ENCODE peak calls at places on chromosomes 5 and 9, in seven cellular contexts. One of them, this sample, is unnamed.

GRCh38 chr5:126972062-126972895 is 58.1 kb downstream of the MARCHF3 start:
- DNase-seq in stimulated activated naive CD8-positive, alpha-beta T cell treated with anti-CD3 and anti-CD28 coated beads, Interleukin-15, Interleukin-2, amounts not matched to agents 100 U/mL and 50 U/mL, for 24 hours: peak
- DNase-seq in heart left ventricle: no peak
- DNase-seq in activated T-cell treated with anti-CD3 and anti-CD28 coated beads for 24 hours: no peak
- DNase-seq in posterior vena cava: no peak
- DNase-seq in NCI-H1092 treated with DMSO at 0.1 percent for 48 hours: no peak
- DNase-seq in activated CD8-positive, alpha-beta T cell treated with anti-CD3 and anti-CD28 coated beads for 36 hours: peak
- DNase-seq in this sample: no peak

GRCh38 chr5:40798856-40799210 is 659 bp upstream of the PRKAA1 start:
- DNase-seq in stimulated activated naive CD8-positive, alpha-beta T cell treated with anti-CD3 and anti-CD28 coated beads, Interleukin-15, Interleukin-2, amounts not matched to agents 100 U/mL and 50 U/mL, for 24 hours: no peak
- DNase-seq in heart left ventricle: no peak
- DNase-seq in activated T-cell treated with anti-CD3 and anti-CD28 coated beads for 24 hours: no peak
- DNase-seq in posterior vena cava: no peak
- DNase-seq in NCI-H1092 treated with DMSO at 0.1 percent for 48 hours: no peak
- DNase-seq in activated CD8-positive, alpha-beta T cell treated with anti-CD3 and anti-CD28 coated beads for 36 hours: no peak
- DNase-seq in this sample: no peak

GRCh38 chr9:131838581-131839280 is 98.9 kb upstream of the RAPGEF1 start:
- DNase-seq in stimulated activated naive CD8-positive, alpha-beta T cell treated with anti-CD3 and anti-CD28 coated beads, Interleukin-15, Interleukin-2, amounts not matched to agents 100 U/mL and 50 U/mL, for 24 hours: no peak
- DNase-seq in heart left ventricle: no peak
- DNase-seq in activated T-cell treated with anti-CD3 and anti-CD28 coated beads for 24 hours: no peak
- DNase-seq in posterior vena cava: peak
- DNase-seq in NCI-H1092 treated with DMSO at 0.1 percent for 48 hours: no peak
- DNase-seq in activated CD8-positive, alpha-beta T cell treated with anti-CD3 and anti-CD28 coated beads for 36 hours: no peak
- DNase-seq in this sample: no peak

GRCh38 chr9:27125030-27125429 is 16.0 kb downstream of the TEK start:
- DNase-seq in stimulated activated naive CD8-positive, alpha-beta T cell treated with anti-CD3 and anti-CD28 coated beads, Interleukin-15, Interleukin-2, amounts not matched to agents 100 U/mL and 50 U/mL, for 24 hours: no peak
- DNase-seq in heart left ventricle: peak
- DNase-seq in activated T-cell treated with anti-CD3 and anti-CD28 coated beads for 24 hours: no peak
- DNase-seq in posterior vena cava: no peak
- DNase-seq in NCI-H1092 treated with DMSO at 0.1 percent for 48 hours: peak
- DNase-seq in activated CD8-positive, alpha-beta T cell treated with anti-CD3 and anti-CD28 coated beads for 36 hours: no peak
- DNase-seq in this sample: peak

GRCh38 chr9:126144215-126144614 is 182.4 kb upstream of the MVB12B start:
- DNase-seq in stimulated activated naive CD8-positive, alpha-beta T cell treated with anti-CD3 and anti-CD28 coated beads, Interleukin-15, Interleukin-2, amounts not matched to agents 100 U/mL and 50 U/mL, for 24 hours: no peak
- DNase-seq in heart left ventricle: no peak
- DNase-seq in activated T-cell treated with anti-CD3 and anti-CD28 coated beads for 24 hours: no peak
- DNase-seq in posterior vena cava: no peak
- DNase-seq in NCI-H1092 treated with DMSO at 0.1 percent for 48 hours: no peak
- DNase-seq in activated CD8-positive, alpha-beta T cell treated with anti-CD3 and anti-CD28 coated beads for 36 hours: no peak
- DNase-seq in this sample: no peak

GRCh38 chr9:14585730-14586473 is 107.3 kb downstream of the ZDHHC21 start:
- DNase-seq in stimulated activated naive CD8-positive, alpha-beta T cell treated with anti-CD3 and anti-CD28 coated beads, Interleukin-15, Interleukin-2, amounts not matched to agents 100 U/mL and 50 U/mL, for 24 hours: peak
- DNase-seq in heart left ventricle: no peak
- DNase-seq in activated T-cell treated with anti-CD3 and anti-CD28 coated beads for 24 hours: peak
- DNase-seq in posterior vena cava: no peak
- DNase-seq in NCI-H1092 treated with DMSO at 0.1 percent for 48 hours: no peak
- DNase-seq in activated CD8-positive, alpha-beta T cell treated with anti-CD3 and anti-CD28 coated beads for 36 hours: peak
- DNase-seq in this sample: no peak

GRCh38 chr5:149073217-149073616 is 10.4 kb upstream of the SH3TC2 start:
- DNase-seq in stimulated activated naive CD8-positive, alpha-beta T cell treated with anti-CD3 and anti-CD28 coated beads, Interleukin-15, Interleukin-2, amounts not matched to agents 100 U/mL and 50 U/mL, for 24 hours: no peak
- DNase-seq in heart left ventricle: no peak
- DNase-seq in activated T-cell treated with anti-CD3 and anti-CD28 coated beads for 24 hours: no peak
- DNase-seq in posterior vena cava: no peak
- DNase-seq in NCI-H1092 treated with DMSO at 0.1 percent for 48 hours: no peak
- DNase-seq in activated CD8-positive, alpha-beta T cell treated with anti-CD3 and anti-CD28 coated beads for 36 hours: no peak
- DNase-seq in this sample: no peak

GRCh38 chr9:101427957-101428655 is 7.5 kb downstream of the ALDOB start:
- DNase-seq in stimulated activated naive CD8-positive, alpha-beta T cell treated with anti-CD3 and anti-CD28 coated beads, Interleukin-15, Interleukin-2, amounts not matched to agents 100 U/mL and 50 U/mL, for 24 hours: no peak
- DNase-seq in heart left ventricle: no peak
- DNase-seq in activated T-cell treated with anti-CD3 and anti-CD28 coated beads for 24 hours: no peak
- DNase-seq in posterior vena cava: no peak
- DNase-seq in NCI-H1092 treated with DMSO at 0.1 percent for 48 hours: no peak
- DNase-seq in activated CD8-positive, alpha-beta T cell treated with anti-CD3 and anti-CD28 coated beads for 36 hours: no peak
- DNase-seq in this sample: no peak

GRCh38 chr5:53023969-53024368 is 34.8 kb downstream of the ITGA2 start:
- DNase-seq in stimulated activated naive CD8-positive, alpha-beta T cell treated with anti-CD3 and anti-CD28 coated beads, Interleukin-15, Interleukin-2, amounts not matched to agents 100 U/mL and 50 U/mL, for 24 hours: no peak
- DNase-seq in heart left ventricle: no peak
- DNase-seq in activated T-cell treated with anti-CD3 and anti-CD28 coated beads for 24 hours: no peak
- DNase-seq in posterior vena cava: no peak
- DNase-seq in NCI-H1092 treated with DMSO at 0.1 percent for 48 hours: no peak
- DNase-seq in activated CD8-positive, alpha-beta T cell treated with anti-CD3 and anti-CD28 coated beads for 36 hours: peak
- DNase-seq in this sample: peak

GRCh38 chr9:132798817-132799790 is 79.0 kb downstream of the AK8 start:
- DNase-seq in stimulated activated naive CD8-positive, alpha-beta T cell treated with anti-CD3 and anti-CD28 coated beads, Interleukin-15, Interleukin-2, amounts not matched to agents 100 U/mL and 50 U/mL, for 24 hours: peak
- DNase-seq in heart left ventricle: no peak
- DNase-seq in activated T-cell treated with anti-CD3 and anti-CD28 coated beads for 24 hours: no peak
- DNase-seq in posterior vena cava: no peak
- DNase-seq in NCI-H1092 treated with DMSO at 0.1 percent for 48 hours: peak
- DNase-seq in activated CD8-positive, alpha-beta T cell treated with anti-CD3 and anti-CD28 coated beads for 36 hours: no peak
- DNase-seq in this sample: no peak

GRCh38 chr5:109253262-109253661 is 156.5 kb downstream of the PJA2 start:
- DNase-seq in stimulated activated naive CD8-positive, alpha-beta T cell treated with anti-CD3 and anti-CD28 coated beads, Interleukin-15, Interleukin-2, amounts not matched to agents 100 U/mL and 50 U/mL, for 24 hours: no peak
- DNase-seq in heart left ventricle: no peak
- DNase-seq in activated T-cell treated with anti-CD3 and anti-CD28 coated beads for 24 hours: no peak
- DNase-seq in posterior vena cava: no peak
- DNase-seq in NCI-H1092 treated with DMSO at 0.1 percent for 48 hours: no peak
- DNase-seq in activated CD8-positive, alpha-beta T cell treated with anti-CD3 and anti-CD28 coated beads for 36 hours: no peak
- DNase-seq in this sample: no peak

GRCh38 chr5:155872801-155873200 is 454.2 kb upstream of the SGCD start:
- DNase-seq in stimulated activated naive CD8-positive, alpha-beta T cell treated with anti-CD3 and anti-CD28 coated beads, Interleukin-15, Interleukin-2, amounts not matched to agents 100 U/mL and 50 U/mL, for 24 hours: no peak
- DNase-seq in heart left ventricle: no peak
- DNase-seq in activated T-cell treated with anti-CD3 and anti-CD28 coated beads for 24 hours: no peak
- DNase-seq in posterior vena cava: no peak
- DNase-seq in NCI-H1092 treated with DMSO at 0.1 percent for 48 hours: peak
- DNase-seq in activated CD8-positive, alpha-beta T cell treated with anti-CD3 and anti-CD28 coated beads for 36 hours: no peak
- DNase-seq in this sample: peak

GRCh38 chr9:133348763-133349573 is 950 bp downstream of the RPL7A start:
- DNase-seq in stimulated activated naive CD8-positive, alpha-beta T cell treated with anti-CD3 and anti-CD28 coated beads, Interleukin-15, Interleukin-2, amounts not matched to agents 100 U/mL and 50 U/mL, for 24 hours: no peak
- DNase-seq in heart left ventricle: no peak
- DNase-seq in activated T-cell treated with anti-CD3 and anti-CD28 coated beads for 24 hours: no peak
- DNase-seq in posterior vena cava: no peak
- DNase-seq in NCI-H1092 treated with DMSO at 0.1 percent for 48 hours: no peak
- DNase-seq in activated CD8-positive, alpha-beta T cell treated with anti-CD3 and anti-CD28 coated beads for 36 hours: no peak
- DNase-seq in this sample: no peak

GRCh38 chr5:93192107-93192506 is 388.9 kb downstream of the NR2F1-AS1 start:
- DNase-seq in stimulated activated naive CD8-positive, alpha-beta T cell treated with anti-CD3 and anti-CD28 coated beads, Interleukin-15, Interleukin-2, amounts not matched to agents 100 U/mL and 50 U/mL, for 24 hours: no peak
- DNase-seq in heart left ventricle: no peak
- DNase-seq in activated T-cell treated with anti-CD3 and anti-CD28 coated beads for 24 hours: no peak
- DNase-seq in posterior vena cava: no peak
- DNase-seq in NCI-H1092 treated with DMSO at 0.1 percent for 48 hours: no peak
- DNase-seq in activated CD8-positive, alpha-beta T cell treated with anti-CD3 and anti-CD28 coated beads for 36 hours: no peak
- DNase-seq in this sample: peak

GRCh38 chr5:152861231-152861630 is 456.2 kb upstream of the NMUR2 start:
- DNase-seq in stimulated activated naive CD8-positive, alpha-beta T cell treated with anti-CD3 and anti-CD28 coated beads, Interleukin-15, Interleukin-2, amounts not matched to agents 100 U/mL and 50 U/mL, for 24 hours: no peak
- DNase-seq in heart left ventricle: no peak
- DNase-seq in activated T-cell treated with anti-CD3 and anti-CD28 coated beads for 24 hours: no peak
- DNase-seq in posterior vena cava: no peak
- DNase-seq in NCI-H1092 treated with DMSO at 0.1 percent for 48 hours: no peak
- DNase-seq in activated CD8-positive, alpha-beta T cell treated with anti-CD3 and anti-CD28 coated beads for 36 hours: no peak
- DNase-seq in this sample: no peak

GRCh38 chr5:40165789-40166728 is 513.7 kb upstream of the PTGER4 start:
- DNase-seq in stimulated activated naive CD8-positive, alpha-beta T cell treated with anti-CD3 and anti-CD28 coated beads, Interleukin-15, Interleukin-2, amounts not matched to agents 100 U/mL and 50 U/mL, for 24 hours: no peak
- DNase-seq in heart left ventricle: no peak
- DNase-seq in activated T-cell treated with anti-CD3 and anti-CD28 coated beads for 24 hours: no peak
- DNase-seq in posterior vena cava: no peak
- DNase-seq in NCI-H1092 treated with DMSO at 0.1 percent for 48 hours: no peak
- DNase-seq in activated CD8-positive, alpha-beta T cell treated with anti-CD3 and anti-CD28 coated beads for 36 hours: peak
- DNase-seq in this sample: no peak

GRCh38 chr5:111892949-111893348 is 136.0 kb upstream of the NREP start:
- DNase-seq in stimulated activated naive CD8-positive, alpha-beta T cell treated with anti-CD3 and anti-CD28 coated beads, Interleukin-15, Interleukin-2, amounts not matched to agents 100 U/mL and 50 U/mL, for 24 hours: no peak
- DNase-seq in heart left ventricle: no peak
- DNase-seq in activated T-cell treated with anti-CD3 and anti-CD28 coated beads for 24 hours: no peak
- DNase-seq in posterior vena cava: no peak
- DNase-seq in NCI-H1092 treated with DMSO at 0.1 percent for 48 hours: no peak
- DNase-seq in activated CD8-positive, alpha-beta T cell treated with anti-CD3 and anti-CD28 coated beads for 36 hours: no peak
- DNase-seq in this sample: peak

GRCh38 chr9:125908138-125908537 is 161.0 kb downstream of the PBX3 start:
- DNase-seq in stimulated activated naive CD8-positive, alpha-beta T cell treated with anti-CD3 and anti-CD28 coated beads, Interleukin-15, Interleukin-2, amounts not matched to agents 100 U/mL and 50 U/mL, for 24 hours: no peak
- DNase-seq in heart left ventricle: no peak
- DNase-seq in activated T-cell treated with anti-CD3 and anti-CD28 coated beads for 24 hours: no peak
- DNase-seq in posterior vena cava: no peak
- DNase-seq in NCI-H1092 treated with DMSO at 0.1 percent for 48 hours: no peak
- DNase-seq in activated CD8-positive, alpha-beta T cell treated with anti-CD3 and anti-CD28 coated beads for 36 hours: no peak
- DNase-seq in this sample: no peak

GRCh38 chr5:133738271-133738670 is 125.9 kb upstream of the FSTL4 start:
- DNase-seq in stimulated activated naive CD8-positive, alpha-beta T cell treated with anti-CD3 and anti-CD28 coated beads, Interleukin-15, Interleukin-2, amounts not matched to agents 100 U/mL and 50 U/mL, for 24 hours: no peak
- DNase-seq in heart left ventricle: peak
- DNase-seq in activated T-cell treated with anti-CD3 and anti-CD28 coated beads for 24 hours: no peak
- DNase-seq in posterior vena cava: no peak
- DNase-seq in NCI-H1092 treated with DMSO at 0.1 percent for 48 hours: no peak
- DNase-seq in activated CD8-positive, alpha-beta T cell treated with anti-CD3 and anti-CD28 coated beads for 36 hours: no peak
- DNase-seq in this sample: no peak

GRCh38 chr9:3240651-3241268 is 285.0 kb downstream of the RFX3 start:
- DNase-seq in stimulated activated naive CD8-positive, alpha-beta T cell treated with anti-CD3 and anti-CD28 coated beads, Interleukin-15, Interleukin-2, amounts not matched to agents 100 U/mL and 50 U/mL, for 24 hours: peak
- DNase-seq in heart left ventricle: peak
- DNase-seq in activated T-cell treated with anti-CD3 and anti-CD28 coated beads for 24 hours: peak
- DNase-seq in posterior vena cava: peak
- DNase-seq in NCI-H1092 treated with DMSO at 0.1 percent for 48 hours: peak
- DNase-seq in activated CD8-positive, alpha-beta T cell treated with anti-CD3 and anti-CD28 coated beads for 36 hours: peak
- DNase-seq in this sample: peak

GRCh38 chr5:83368835-83369234 is 102.7 kb upstream of the VCAN start:
- DNase-seq in stimulated activated naive CD8-positive, alpha-beta T cell treated with anti-CD3 and anti-CD28 coated beads, Interleukin-15, Interleukin-2, amounts not matched to agents 100 U/mL and 50 U/mL, for 24 hours: no peak
- DNase-seq in heart left ventricle: no peak
- DNase-seq in activated T-cell treated with anti-CD3 and anti-CD28 coated beads for 24 hours: no peak
- DNase-seq in posterior vena cava: no peak
- DNase-seq in NCI-H1092 treated with DMSO at 0.1 percent for 48 hours: no peak
- DNase-seq in activated CD8-positive, alpha-beta T cell treated with anti-CD3 and anti-CD28 coated beads for 36 hours: no peak
- DNase-seq in this sample: no peak

GRCh38 chr5:177540438-177540837 is 13.9 kb downstream of the FAM193B start:
- DNase-seq in stimulated activated naive CD8-positive, alpha-beta T cell treated with anti-CD3 and anti-CD28 coated beads, Interleukin-15, Interleukin-2, amounts not matched to agents 100 U/mL and 50 U/mL, for 24 hours: no peak
- DNase-seq in heart left ventricle: no peak
- DNase-seq in activated T-cell treated with anti-CD3 and anti-CD28 coated beads for 24 hours: no peak
- DNase-seq in posterior vena cava: no peak
- DNase-seq in NCI-H1092 treated with DMSO at 0.1 percent for 48 hours: no peak
- DNase-seq in activated CD8-positive, alpha-beta T cell treated with anti-CD3 and anti-CD28 coated beads for 36 hours: no peak
- DNase-seq in this sample: no peak

GRCh38 chr5:1494780-1495524 is 28.8 kb downstream of the LPCAT1 start:
- DNase-seq in stimulated activated naive CD8-positive, alpha-beta T cell treated with anti-CD3 and anti-CD28 coated beads, Interleukin-15, Interleukin-2, amounts not matched to agents 100 U/mL and 50 U/mL, for 24 hours: peak
- DNase-seq in heart left ventricle: peak
- DNase-seq in activated T-cell treated with anti-CD3 and anti-CD28 coated beads for 24 hours: no peak
- DNase-seq in posterior vena cava: peak
- DNase-seq in NCI-H1092 treated with DMSO at 0.1 percent for 48 hours: no peak
- DNase-seq in activated CD8-positive, alpha-beta T cell treated with anti-CD3 and anti-CD28 coated beads for 36 hours: peak
- DNase-seq in this sample: no peak

GRCh38 chr5:176373100-176373818 is 8.0 kb downstream of the ARL10 start:
- DNase-seq in stimulated activated naive CD8-positive, alpha-beta T cell treated with anti-CD3 and anti-CD28 coated beads, Interleukin-15, Interleukin-2, amounts not matched to agents 100 U/mL and 50 U/mL, for 24 hours: no peak
- DNase-seq in heart left ventricle: peak
- DNase-seq in activated T-cell treated with anti-CD3 and anti-CD28 coated beads for 24 hours: no peak
- DNase-seq in posterior vena cava: peak
- DNase-seq in NCI-H1092 treated with DMSO at 0.1 percent for 48 hours: no peak
- DNase-seq in activated CD8-positive, alpha-beta T cell treated with anti-CD3 and anti-CD28 coated beads for 36 hours: no peak
- DNase-seq in this sample: no peak

GRCh38 chr5:150114773-150115408 is 28.5 kb upstream of the CSF1R start:
- DNase-seq in stimulated activated naive CD8-positive, alpha-beta T cell treated with anti-CD3 and anti-CD28 coated beads, Interleukin-15, Interleukin-2, amounts not matched to agents 100 U/mL and 50 U/mL, for 24 hours: no peak
- DNase-seq in heart left ventricle: no peak
- DNase-seq in activated T-cell treated with anti-CD3 and anti-CD28 coated beads for 24 hours: no peak
- DNase-seq in posterior vena cava: no peak
- DNase-seq in NCI-H1092 treated with DMSO at 0.1 percent for 48 hours: no peak
- DNase-seq in activated CD8-positive, alpha-beta T cell treated with anti-CD3 and anti-CD28 coated beads for 36 hours: no peak
- DNase-seq in this sample: no peak

GRCh38 chr5:163445345-163445744 is 8.0 kb downstream of the CCNG1 start:
- DNase-seq in stimulated activated naive CD8-positive, alpha-beta T cell treated with anti-CD3 and anti-CD28 coated beads, Interleukin-15, Interleukin-2, amounts not matched to agents 100 U/mL and 50 U/mL, for 24 hours: no peak
- DNase-seq in heart left ventricle: no peak
- DNase-seq in activated T-cell treated with anti-CD3 and anti-CD28 coated beads for 24 hours: no peak
- DNase-seq in posterior vena cava: no peak
- DNase-seq in NCI-H1092 treated with DMSO at 0.1 percent for 48 hours: no peak
- DNase-seq in activated CD8-positive, alpha-beta T cell treated with anti-CD3 and anti-CD28 coated beads for 36 hours: no peak
- DNase-seq in this sample: no peak

GRCh38 chr5:76547242-76547890 is 75.8 kb downstream of the F2RL2 start:
- DNase-seq in stimulated activated naive CD8-positive, alpha-beta T cell treated with anti-CD3 and anti-CD28 coated beads, Interleukin-15, Interleukin-2, amounts not matched to agents 100 U/mL and 50 U/mL, for 24 hours: no peak
- DNase-seq in heart left ventricle: no peak
- DNase-seq in activated T-cell treated with anti-CD3 and anti-CD28 coated beads for 24 hours: peak
- DNase-seq in posterior vena cava: no peak
- DNase-seq in NCI-H1092 treated with DMSO at 0.1 percent for 48 hours: no peak
- DNase-seq in activated CD8-positive, alpha-beta T cell treated with anti-CD3 and anti-CD28 coated beads for 36 hours: peak
- DNase-seq in this sample: no peak

GRCh38 chr5:111337133-111337532 is 112.9 kb downstream of the CAMK4 start:
- DNase-seq in stimulated activated naive CD8-positive, alpha-beta T cell treated with anti-CD3 and anti-CD28 coated beads, Interleukin-15, Interleukin-2, amounts not matched to agents 100 U/mL and 50 U/mL, for 24 hours: no peak
- DNase-seq in heart left ventricle: no peak
- DNase-seq in activated T-cell treated with anti-CD3 and anti-CD28 coated beads for 24 hours: no peak
- DNase-seq in posterior vena cava: no peak
- DNase-seq in NCI-H1092 treated with DMSO at 0.1 percent for 48 hours: no peak
- DNase-seq in activated CD8-positive, alpha-beta T cell treated with anti-CD3 and anti-CD28 coated beads for 36 hours: no peak
- DNase-seq in this sample: no peak

GRCh38 chr9:79377315-79377855 is 194.4 kb upstream of the TLE4 start:
- DNase-seq in stimulated activated naive CD8-positive, alpha-beta T cell treated with anti-CD3 and anti-CD28 coated beads, Interleukin-15, Interleukin-2, amounts not matched to agents 100 U/mL and 50 U/mL, for 24 hours: no peak
- DNase-seq in heart left ventricle: no peak
- DNase-seq in activated T-cell treated with anti-CD3 and anti-CD28 coated beads for 24 hours: no peak
- DNase-seq in posterior vena cava: no peak
- DNase-seq in NCI-H1092 treated with DMSO at 0.1 percent for 48 hours: no peak
- DNase-seq in activated CD8-positive, alpha-beta T cell treated with anti-CD3 and anti-CD28 coated beads for 36 hours: no peak
- DNase-seq in this sample: no peak

GRCh38 chr5:8912106-8912505 is 633.8 kb downstream of the SEMA5A start:
- DNase-seq in stimulated activated naive CD8-positive, alpha-beta T cell treated with anti-CD3 and anti-CD28 coated beads, Interleukin-15, Interleukin-2, amounts not matched to agents 100 U/mL and 50 U/mL, for 24 hours: no peak
- DNase-seq in heart left ventricle: no peak
- DNase-seq in activated T-cell treated with anti-CD3 and anti-CD28 coated beads for 24 hours: no peak
- DNase-seq in posterior vena cava: no peak
- DNase-seq in NCI-H1092 treated with DMSO at 0.1 percent for 48 hours: no peak
- DNase-seq in activated CD8-positive, alpha-beta T cell treated with anti-CD3 and anti-CD28 coated beads for 36 hours: no peak
- DNase-seq in this sample: no peak

GRCh38 chr5:103674321-103674720 is 111.7 kb upstream of the NUDT12 start:
- DNase-seq in stimulated activated naive CD8-positive, alpha-beta T cell treated with anti-CD3 and anti-CD28 coated beads, Interleukin-15, Interleukin-2, amounts not matched to agents 100 U/mL and 50 U/mL, for 24 hours: no peak
- DNase-seq in heart left ventricle: no peak
- DNase-seq in activated T-cell treated with anti-CD3 and anti-CD28 coated beads for 24 hours: no peak
- DNase-seq in posterior vena cava: no peak
- DNase-seq in NCI-H1092 treated with DMSO at 0.1 percent for 48 hours: peak
- DNase-seq in activated CD8-positive, alpha-beta T cell treated with anti-CD3 and anti-CD28 coated beads for 36 hours: no peak
- DNase-seq in this sample: no peak

GRCh38 chr5:59722875-59723274 is 170.7 kb downstream of the PDE4D start:
- DNase-seq in stimulated activated naive CD8-positive, alpha-beta T cell treated with anti-CD3 and anti-CD28 coated beads, Interleukin-15, Interleukin-2, amounts not matched to agents 100 U/mL and 50 U/mL, for 24 hours: no peak
- DNase-seq in heart left ventricle: no peak
- DNase-seq in activated T-cell treated with anti-CD3 and anti-CD28 coated beads for 24 hours: no peak
- DNase-seq in posterior vena cava: no peak
- DNase-seq in NCI-H1092 treated with DMSO at 0.1 percent for 48 hours: no peak
- DNase-seq in activated CD8-positive, alpha-beta T cell treated with anti-CD3 and anti-CD28 coated beads for 36 hours: no peak
- DNase-seq in this sample: no peak

GRCh38 chr9:127140181-127140580 is 17.7 kb upstream of the ANGPTL2 start:
- DNase-seq in stimulated activated naive CD8-positive, alpha-beta T cell treated with anti-CD3 and anti-CD28 coated beads, Interleukin-15, Interleukin-2, amounts not matched to agents 100 U/mL and 50 U/mL, for 24 hours: no peak
- DNase-seq in heart left ventricle: peak
- DNase-seq in activated T-cell treated with anti-CD3 and anti-CD28 coated beads for 24 hours: no peak
- DNase-seq in posterior vena cava: no peak
- DNase-seq in NCI-H1092 treated with DMSO at 0.1 percent for 48 hours: no peak
- DNase-seq in activated CD8-positive, alpha-beta T cell treated with anti-CD3 and anti-CD28 coated beads for 36 hours: no peak
- DNase-seq in this sample: no peak

GRCh38 chr5:16784088-16784487 is 152.0 kb downstream of the MYO10 start:
- DNase-seq in stimulated activated naive CD8-positive, alpha-beta T cell treated with anti-CD3 and anti-CD28 coated beads, Interleukin-15, Interleukin-2, amounts not matched to agents 100 U/mL and 50 U/mL, for 24 hours: no peak
- DNase-seq in heart left ventricle: no peak
- DNase-seq in activated T-cell treated with anti-CD3 and anti-CD28 coated beads for 24 hours: no peak
- DNase-seq in posterior vena cava: peak
- DNase-seq in NCI-H1092 treated with DMSO at 0.1 percent for 48 hours: no peak
- DNase-seq in activated CD8-positive, alpha-beta T cell treated with anti-CD3 and anti-CD28 coated beads for 36 hours: no peak
- DNase-seq in this sample: no peak

GRCh38 chr5:75616286-75616810 is 5.1 kb downstream of the ANKDD1B start:
- DNase-seq in stimulated activated naive CD8-positive, alpha-beta T cell treated with anti-CD3 and anti-CD28 coated beads, Interleukin-15, Interleukin-2, amounts not matched to agents 100 U/mL and 50 U/mL, for 24 hours: no peak
- DNase-seq in heart left ventricle: no peak
- DNase-seq in activated T-cell treated with anti-CD3 and anti-CD28 coated beads for 24 hours: no peak
- DNase-seq in posterior vena cava: no peak
- DNase-seq in NCI-H1092 treated with DMSO at 0.1 percent for 48 hours: no peak
- DNase-seq in activated CD8-positive, alpha-beta T cell treated with anti-CD3 and anti-CD28 coated beads for 36 hours: no peak
- DNase-seq in this sample: no peak

GRCh38 chr9:113380869-113381378 is 4.1 kb upstream of the HDHD3 start:
- DNase-seq in stimulated activated naive CD8-positive, alpha-beta T cell treated with anti-CD3 and anti-CD28 coated beads, Interleukin-15, Interleukin-2, amounts not matched to agents 100 U/mL and 50 U/mL, for 24 hours: no peak
- DNase-seq in heart left ventricle: no peak
- DNase-seq in activated T-cell treated with anti-CD3 and anti-CD28 coated beads for 24 hours: no peak
- DNase-seq in posterior vena cava: no peak
- DNase-seq in NCI-H1092 treated with DMSO at 0.1 percent for 48 hours: no peak
- DNase-seq in activated CD8-positive, alpha-beta T cell treated with anti-CD3 and anti-CD28 coated beads for 36 hours: no peak
- DNase-seq in this sample: no peak